ENCODE peak calls at places on chromosomes 13 and 19, in seven cellular contexts. One of them, this sample, is unnamed.

GRCh38 chr13:25652764-25653163 is 281.0 kb downstream of the ATP8A2 start:
- DNase-seq in IMR-90: no peak
- DNase-seq in H1: no peak
- DNase-seq in H9: no peak
- DNase-seq in mesendoderm: peak
- DNase-seq in neuronal stem cell: no peak
- DNase-seq in trophoblast cell: no peak
- DNase-seq in this sample: no peak

GRCh38 chr19:6062961-6063575 is 47.2 kb downstream of the RFX2 start:
- DNase-seq in IMR-90: no peak
- DNase-seq in H1: no peak
- DNase-seq in H9: no peak
- DNase-seq in mesendoderm: no peak
- DNase-seq in neuronal stem cell: no peak
- DNase-seq in trophoblast cell: no peak
- DNase-seq in this sample: no peak

GRCh38 chr13:30898721-30899188 is 7.3 kb upstream of the MEDAG start:
- DNase-seq in IMR-90: peak
- DNase-seq in H1: no peak
- DNase-seq in H9: no peak
- DNase-seq in mesendoderm: peak
- DNase-seq in neuronal stem cell: no peak
- DNase-seq in trophoblast cell: peak
- DNase-seq in this sample: peak

GRCh38 chr13:92433963-92434362 is 792.6 kb upstream of the GPC6 start:
- DNase-seq in IMR-90: no peak
- DNase-seq in H1: no peak
- DNase-seq in H9: no peak
- DNase-seq in mesendoderm: no peak
- DNase-seq in neuronal stem cell: no peak
- DNase-seq in trophoblast cell: no peak
- DNase-seq in this sample: no peak

GRCh38 chr19:41531438-41532311 is 44.3 kb upstream of the CEACAM21 start:
- DNase-seq in IMR-90: peak
- DNase-seq in H1: no peak
- DNase-seq in H9: no peak
- DNase-seq in mesendoderm: peak
- DNase-seq in neuronal stem cell: no peak
- DNase-seq in trophoblast cell: peak
- DNase-seq in this sample: peak

GRCh38 chr13:22311734-22312404 is 641.0 kb downstream of the FGF9 start:
- DNase-seq in IMR-90: no peak
- DNase-seq in H1: no peak
- DNase-seq in H9: peak
- DNase-seq in mesendoderm: peak
- DNase-seq in neuronal stem cell: no peak
- DNase-seq in trophoblast cell: peak
- DNase-seq in this sample: no peak

GRCh38 chr19:15235796-15236195 is 3.5 kb upstream of the EPHX3 start:
- DNase-seq in IMR-90: no peak
- DNase-seq in H1: no peak
- DNase-seq in H9: no peak
- DNase-seq in mesendoderm: no peak
- DNase-seq in neuronal stem cell: no peak
- DNase-seq in trophoblast cell: no peak
- DNase-seq in this sample: no peak

GRCh38 chr19:43957891-43958290 is 6.9 kb downstream of the ZNF221 start:
- DNase-seq in IMR-90: peak
- DNase-seq in H1: no peak
- DNase-seq in H9: no peak
- DNase-seq in mesendoderm: no peak
- DNase-seq in neuronal stem cell: no peak
- DNase-seq in trophoblast cell: no peak
- DNase-seq in this sample: peak

GRCh38 chr13:24341439-24341838 is 32.1 kb downstream of the C1QTNF9 start:
- DNase-seq in IMR-90: peak
- DNase-seq in H1: no peak
- DNase-seq in H9: no peak
- DNase-seq in mesendoderm: no peak
- DNase-seq in neuronal stem cell: no peak
- DNase-seq in trophoblast cell: no peak
- DNase-seq in this sample: peak

GRCh38 chr13:93173656-93174055 is 53.0 kb upstream of the GPC6 start:
- DNase-seq in IMR-90: peak
- DNase-seq in H1: no peak
- DNase-seq in H9: no peak
- DNase-seq in mesendoderm: no peak
- DNase-seq in neuronal stem cell: no peak
- DNase-seq in trophoblast cell: no peak
- DNase-seq in this sample: no peak

GRCh38 chr13:113291997-113292862 is 4.8 kb upstream of the LAMP1 start:
- DNase-seq in IMR-90: peak
- DNase-seq in H1: peak
- DNase-seq in H9: peak
- DNase-seq in mesendoderm: no peak
- DNase-seq in neuronal stem cell: no peak
- DNase-seq in trophoblast cell: peak
- DNase-seq in this sample: peak

GRCh38 chr19:6531163-6531955 is 533 bp downstream of the TNFSF9 start:
- DNase-seq in IMR-90: no peak
- DNase-seq in H1: no peak
- DNase-seq in H9: no peak
- DNase-seq in mesendoderm: no peak
- DNase-seq in neuronal stem cell: no peak
- DNase-seq in trophoblast cell: no peak
- DNase-seq in this sample: no peak

DNA sequence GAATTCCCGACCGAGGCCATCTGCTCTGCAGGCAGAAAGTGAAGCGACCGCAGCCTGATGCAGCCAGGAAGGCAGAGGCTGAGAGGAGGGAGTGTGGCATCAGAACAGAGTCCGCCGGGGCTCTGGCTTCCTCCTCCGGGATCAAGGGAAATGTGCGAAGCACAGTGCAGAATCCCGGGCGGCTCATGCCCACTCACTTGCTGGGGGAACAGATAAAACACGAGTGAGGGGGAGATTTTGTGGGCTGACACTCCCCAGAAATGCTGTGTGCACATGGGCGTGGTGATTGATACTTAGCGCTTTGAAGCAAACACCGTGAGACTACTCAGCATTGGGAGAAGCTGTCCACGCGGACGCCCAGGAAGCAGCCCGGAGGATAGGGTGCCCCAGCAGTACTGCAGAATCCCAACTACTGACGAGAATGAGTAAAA is 75.3 kb upstream of the POMP start:
- DNase-seq in IMR-90: peak
- DNase-seq in H1: no peak
- DNase-seq in H9: no peak
- DNase-seq in mesendoderm: no peak
- DNase-seq in neuronal stem cell: no peak
- DNase-seq in trophoblast cell: no peak
- DNase-seq in this sample: peak
- H3K27ac ChIP-seq in IMR-90: no peak
- H3K27ac ChIP-seq in H1: no peak
- H3K27ac ChIP-seq in H9: no peak
- H3K27ac ChIP-seq in mesendoderm: no peak
- H3K27ac ChIP-seq in neuronal stem cell: no peak
- H3K27ac ChIP-seq in trophoblast cell: no peak
- H3K27ac ChIP-seq in this sample: no peak

GRCh38 chr19:27906081-27906480 is 1306.9 kb downstream of the UQCRFS1 start:
- DNase-seq in IMR-90: no peak
- DNase-seq in H1: no peak
- DNase-seq in H9: no peak
- DNase-seq in mesendoderm: no peak
- DNase-seq in neuronal stem cell: no peak
- DNase-seq in trophoblast cell: no peak
- DNase-seq in this sample: no peak

GRCh38 chr19:27901078-27901477 is 1311.9 kb downstream of the UQCRFS1 start:
- DNase-seq in IMR-90: no peak
- DNase-seq in H1: no peak
- DNase-seq in H9: no peak
- DNase-seq in mesendoderm: no peak
- DNase-seq in neuronal stem cell: no peak
- DNase-seq in trophoblast cell: no peak
- DNase-seq in this sample: no peak

GRCh38 chr19:27909185-27909840 is 1303.6 kb downstream of the UQCRFS1 start:
- DNase-seq in IMR-90: no peak
- DNase-seq in H1: no peak
- DNase-seq in H9: peak
- DNase-seq in mesendoderm: no peak
- DNase-seq in neuronal stem cell: no peak
- DNase-seq in trophoblast cell: no peak
- DNase-seq in this sample: no peak

GRCh38 chr19:27909861-27910260 is 1303.1 kb downstream of the UQCRFS1 start:
- DNase-seq in IMR-90: no peak
- DNase-seq in H1: no peak
- DNase-seq in H9: no peak
- DNase-seq in mesendoderm: no peak
- DNase-seq in neuronal stem cell: no peak
- DNase-seq in trophoblast cell: no peak
- DNase-seq in this sample: no peak

DNA sequence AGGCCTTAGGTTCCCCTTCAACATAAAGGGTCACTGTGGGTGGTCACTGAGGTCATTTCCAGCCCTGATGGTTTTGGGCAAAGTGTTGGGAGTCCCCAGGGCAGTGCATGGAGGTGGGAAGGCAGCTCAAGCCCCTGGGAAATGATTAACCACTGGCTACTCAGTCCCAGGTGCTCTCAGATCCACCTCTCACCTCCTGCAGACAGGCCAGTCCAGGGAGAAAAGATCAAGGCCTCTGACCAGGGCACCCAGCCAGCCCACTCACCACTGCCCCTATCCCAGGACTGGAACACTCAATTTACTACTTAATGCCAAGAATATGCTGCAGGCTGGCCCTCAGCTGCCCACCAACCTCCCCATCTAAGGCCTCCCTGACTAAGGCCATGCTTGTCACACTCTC is 1307.9 kb downstream of the UQCRFS1 start:
- DNase-seq in IMR-90: no peak
- DNase-seq in H1: no peak
- DNase-seq in H9: no peak
- DNase-seq in mesendoderm: no peak
- DNase-seq in neuronal stem cell: no peak
- DNase-seq in trophoblast cell: no peak
- DNase-seq in this sample: no peak
- H2BK120ac ChIP-seq in IMR-90: no peak
- H2BK120ac ChIP-seq in H1: no peak
- H2BK120ac ChIP-seq in H9: no peak
- H2BK120ac ChIP-seq in mesendoderm: no peak
- H2BK120ac ChIP-seq in neuronal stem cell: no peak
- H2BK120ac ChIP-seq in trophoblast cell: no peak
- H2BK120ac ChIP-seq in this sample: no peak

DNA sequence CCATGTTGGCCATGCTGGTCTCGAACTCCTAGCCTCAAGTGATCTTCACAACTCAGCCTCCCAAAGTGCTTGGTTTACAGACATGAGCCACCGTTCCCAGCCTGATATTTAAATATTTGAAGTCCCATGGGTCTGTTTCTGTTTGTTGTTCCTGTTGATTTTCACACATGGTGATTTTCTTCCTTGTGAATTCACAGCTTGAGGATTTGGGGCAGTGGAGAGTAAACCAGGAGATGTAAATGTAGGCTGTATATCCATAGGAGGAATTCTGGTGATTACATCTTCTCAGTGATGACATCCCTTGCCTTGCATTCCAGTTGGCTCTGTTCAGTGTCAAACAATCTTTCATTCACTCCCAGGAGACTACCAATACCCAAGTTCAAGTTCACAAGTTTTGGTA is 471.9 kb downstream of the KCTD12 start:
- DNase-seq in IMR-90: no peak
- DNase-seq in H1: no peak
- DNase-seq in H9: no peak
- DNase-seq in mesendoderm: peak
- DNase-seq in neuronal stem cell: no peak
- DNase-seq in trophoblast cell: no peak
- DNase-seq in this sample: peak
- H3K27ac ChIP-seq in IMR-90: no peak
- H3K27ac ChIP-seq in H1: no peak
- H3K27ac ChIP-seq in H9: no peak
- H3K27ac ChIP-seq in mesendoderm: no peak
- H3K27ac ChIP-seq in neuronal stem cell: no peak
- H3K27ac ChIP-seq in trophoblast cell: no peak
- H3K27ac ChIP-seq in this sample: no peak

DNA sequence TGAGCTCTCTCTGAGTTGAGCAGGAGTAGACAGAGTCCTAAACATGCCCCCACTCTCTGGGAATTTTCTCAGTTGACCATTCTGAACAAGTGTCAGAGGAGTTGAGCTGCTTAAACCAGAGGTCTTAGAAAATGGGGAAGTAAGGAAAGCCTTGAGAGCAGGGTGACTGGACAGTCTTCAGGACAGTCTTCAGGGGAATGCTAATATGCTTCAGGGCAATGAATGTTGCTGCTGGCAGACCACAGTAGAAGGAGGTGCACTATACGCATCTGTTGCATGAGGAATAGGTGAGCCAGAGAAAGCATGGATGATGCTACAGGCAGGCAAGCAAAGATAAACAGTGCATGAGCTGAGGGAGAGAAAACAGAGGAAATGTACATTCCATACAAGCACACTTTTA is 196.6 kb upstream of the GPR12 start:
- DNase-seq in IMR-90: no peak
- DNase-seq in H1: no peak
- DNase-seq in H9: no peak
- DNase-seq in mesendoderm: no peak
- DNase-seq in neuronal stem cell: no peak
- DNase-seq in trophoblast cell: peak
- DNase-seq in this sample: no peak
- H2BK120ac ChIP-seq in IMR-90: no peak
- H2BK120ac ChIP-seq in H1: no peak
- H2BK120ac ChIP-seq in H9: no peak
- H2BK120ac ChIP-seq in mesendoderm: no peak
- H2BK120ac ChIP-seq in neuronal stem cell: no peak
- H2BK120ac ChIP-seq in trophoblast cell: no peak
- H2BK120ac ChIP-seq in this sample: no peak

DNA sequence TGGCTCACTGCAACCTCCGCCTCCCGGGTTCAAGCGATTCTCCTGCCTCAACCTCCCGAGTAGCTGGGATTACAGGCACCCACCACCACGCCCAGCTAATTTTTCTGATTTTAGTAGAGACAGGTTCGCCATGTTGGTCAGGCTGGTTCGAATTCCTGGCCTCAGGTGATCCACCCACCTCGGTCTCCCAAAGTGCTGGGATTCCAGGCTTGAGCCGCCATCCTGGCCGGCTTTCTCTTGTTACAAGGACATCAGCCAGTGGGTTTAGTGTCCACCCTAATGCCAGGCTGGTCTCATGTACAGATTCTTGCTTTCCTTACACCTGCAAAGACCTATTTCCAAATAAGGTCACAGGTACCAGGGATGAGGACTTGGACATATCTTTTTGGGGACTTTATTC is 6.8 kb downstream of the PIK3R2 start:
- DNase-seq in IMR-90: no peak
- DNase-seq in H1: no peak
- DNase-seq in H9: no peak
- DNase-seq in mesendoderm: no peak
- DNase-seq in neuronal stem cell: no peak
- DNase-seq in trophoblast cell: peak
- DNase-seq in this sample: no peak
- H3K27ac ChIP-seq in IMR-90: no peak
- H3K27ac ChIP-seq in H1: no peak
- H3K27ac ChIP-seq in H9: no peak
- H3K27ac ChIP-seq in mesendoderm: no peak
- H3K27ac ChIP-seq in neuronal stem cell: no peak
- H3K27ac ChIP-seq in trophoblast cell: no peak
- H3K27ac ChIP-seq in this sample: no peak